ENCODE peak calls at places on chromosomes 13 and 19, in four cellular contexts. One of them, this sample, is unnamed.
A peak's percentile ranks its signal among the peaks of the same experiment; 100 is the strongest.

GRCh38 chr13:50319603-50320296 is 304.5 kb downstream of the KCNRG start:
- DNase-seq in nucleus accumbens: no peak
- DNase-seq in ureter: no peak
- DNase-seq in GF-D8: peak; percentile 95
- DNase-seq in this sample: no peak

GRCh38 chr13:90760639-90761038 is 586.8 kb upstream of the MIR17HG start:
- DNase-seq in GF-D8: no peak
- DNase-seq in ureter: no peak
- DNase-seq in nucleus accumbens: no peak
- DNase-seq in this sample: no peak

GRCh38 chr13:100540621-100541020 is 48.0 kb downstream of the GGACT start:
- DNase-seq in GF-D8: no peak
- DNase-seq in ureter: no peak
- DNase-seq in nucleus accumbens: no peak
- DNase-seq in this sample: no peak

GRCh38 chr13:74575729-74576125 is 441.5 kb upstream of the KLF12 start:
- DNase-seq in ureter: peak; percentile 60
- DNase-seq in nucleus accumbens: peak; percentile 17
- DNase-seq in GF-D8: no peak
- DNase-seq in this sample: peak; percentile 35

GRCh38 chr13:96091164-96091931 is 1.4 kb downstream of the HS6ST3 start:
- DNase-seq in ureter: no peak
- DNase-seq in GF-D8: no peak
- DNase-seq in nucleus accumbens: no peak
- DNase-seq in this sample: no peak

GRCh38 chr13:50393641-50394040 is 378.4 kb downstream of the KCNRG start:
- DNase-seq in ureter: no peak
- DNase-seq in nucleus accumbens: no peak
- DNase-seq in GF-D8: no peak
- DNase-seq in this sample: no peak

GRCh38 chr13:63910406-63910957 is 2494.8 kb upstream of the PCDH20 start:
- DNase-seq in nucleus accumbens: no peak
- DNase-seq in ureter: no peak
- DNase-seq in GF-D8: no peak
- DNase-seq in this sample: no peak

GRCh38 chr13:23160241-23161175 is 20.3 kb upstream of the SGCG start:
- DNase-seq in nucleus accumbens: no peak
- DNase-seq in GF-D8: no peak
- DNase-seq in ureter: no peak
- DNase-seq in this sample: no peak

GRCh38 chr19:23774156-23774971 is 15.7 kb upstream of the ZNF681 start:
- DNase-seq in GF-D8: peak; percentile 43
- DNase-seq in nucleus accumbens: no peak
- DNase-seq in ureter: no peak
- DNase-seq in this sample: no peak

GRCh38 chr19:46546194-46546896 is 50.7 kb upstream of the PNMA8B start:
- DNase-seq in nucleus accumbens: no peak
- DNase-seq in GF-D8: no peak
- DNase-seq in ureter: peak; percentile 70
- DNase-seq in this sample: peak; percentile 77

GRCh38 chr13:24313449-24313848 is 4.1 kb downstream of the C1QTNF9 start:
- DNase-seq in GF-D8: no peak
- DNase-seq in nucleus accumbens: no peak
- DNase-seq in ureter: no peak
- DNase-seq in this sample: no peak

GRCh38 chr13:51644649-51645048 is 60.4 kb downstream of the WDFY2 start:
- DNase-seq in nucleus accumbens: no peak
- DNase-seq in ureter: no peak
- DNase-seq in GF-D8: peak; percentile 46
- DNase-seq in this sample: no peak

GRCh38 chr13:39023316-39023715 is 14.6 kb downstream of the PROSER1 start:
- DNase-seq in ureter: no peak
- DNase-seq in nucleus accumbens: no peak
- DNase-seq in GF-D8: no peak
- DNase-seq in this sample: no peak

GRCh38 chr13:112072531-112073244 is 5.7 kb downstream of the SOX1 start:
- DNase-seq in ureter: no peak
- DNase-seq in GF-D8: no peak
- DNase-seq in nucleus accumbens: no peak
- DNase-seq in this sample: no peak

GRCh38 chr19:3857449-3858003 is 11.3 kb downstream of the ZFR2 start:
- DNase-seq in ureter: no peak
- DNase-seq in nucleus accumbens: no peak
- DNase-seq in GF-D8: no peak
- DNase-seq in this sample: no peak

GRCh38 chr19:41159861-41160260 is 33.2 kb upstream of the CYP2S1 start:
- DNase-seq in GF-D8: peak; percentile 31
- DNase-seq in ureter: no peak
- DNase-seq in nucleus accumbens: no peak
- DNase-seq in this sample: no peak

GRCh38 chr13:48804836-48805601 is 151.3 kb downstream of the CYSLTR2 start:
- DNase-seq in GF-D8: no peak
- DNase-seq in ureter: no peak
- DNase-seq in nucleus accumbens: no peak
- DNase-seq in this sample: no peak

GRCh38 chr13:107348931-107349330 is 781.0 kb upstream of the ARGLU1 start:
- DNase-seq in ureter: no peak
- DNase-seq in nucleus accumbens: no peak
- DNase-seq in GF-D8: no peak
- DNase-seq in this sample: no peak

GRCh38 chr19:16609511-16609910 is 18.5 kb downstream of the MED26 start:
- DNase-seq in GF-D8: no peak
- DNase-seq in ureter: no peak
- DNase-seq in nucleus accumbens: no peak
- DNase-seq in this sample: no peak

GRCh38 chr13:28885191-28885590 is 65.1 kb downstream of the MTUS2 start:
- DNase-seq in GF-D8: no peak
- DNase-seq in nucleus accumbens: no peak
- DNase-seq in ureter: no peak
- DNase-seq in this sample: no peak

GRCh38 chr13:64758520-64758919 is 2471.6 kb downstream of the PCDH9 start:
- DNase-seq in GF-D8: no peak
- DNase-seq in nucleus accumbens: no peak
- DNase-seq in ureter: no peak
- DNase-seq in this sample: no peak

GRCh38 chr19:11066326-11066725 is 22.9 kb upstream of the LDLR start:
- DNase-seq in nucleus accumbens: no peak
- DNase-seq in ureter: no peak
- DNase-seq in GF-D8: no peak
- DNase-seq in this sample: no peak

GRCh38 chr13:99150575-99151370 is 49.9 kb upstream of the UBAC2 start:
- DNase-seq in nucleus accumbens: no peak
- DNase-seq in ureter: peak; percentile 70
- DNase-seq in GF-D8: no peak
- DNase-seq in this sample: no peak

GRCh38 chr19:2042485-2043268 is 8.4 kb downstream of the MKNK2 start:
- DNase-seq in nucleus accumbens: no peak
- DNase-seq in GF-D8: no peak
- DNase-seq in ureter: peak; percentile 65
- DNase-seq in this sample: no peak

GRCh38 chr19:39409886-39410619 is 2.4 kb upstream of the PLEKHG2 start:
- DNase-seq in nucleus accumbens: no peak
- DNase-seq in GF-D8: peak; percentile 62
- DNase-seq in ureter: peak; percentile 88
- DNase-seq in this sample: peak; percentile 75

GRCh38 chr13:46983881-46984280 is 87.0 kb upstream of the HTR2A start:
- DNase-seq in nucleus accumbens: no peak
- DNase-seq in ureter: no peak
- DNase-seq in GF-D8: no peak
- DNase-seq in this sample: no peak

GRCh38 chr19:56110515-56111448 is 10.3 kb downstream of the ZNF787 start:
- DNase-seq in nucleus accumbens: no peak
- DNase-seq in ureter: no peak
- DNase-seq in GF-D8: no peak
- DNase-seq in this sample: peak; percentile 54

GRCh38 chr19:41808663-41809566 is 12.5 kb downstream of the CEACAM3 start:
- DNase-seq in GF-D8: peak; percentile 29
- DNase-seq in ureter: no peak
- DNase-seq in nucleus accumbens: no peak
- DNase-seq in this sample: peak; percentile 54

GRCh38 chr19:41575998-41576397 is at the start of gene CEACAM21:
- DNase-seq in GF-D8: peak; percentile 64
- DNase-seq in nucleus accumbens: no peak
- DNase-seq in ureter: no peak
- DNase-seq in this sample: peak; percentile 72

GRCh38 chr19:2332341-2333026 is 4.0 kb downstream of the SPPL2B start:
- DNase-seq in nucleus accumbens: no peak
- DNase-seq in GF-D8: peak; percentile 89
- DNase-seq in ureter: no peak
- DNase-seq in this sample: no peak

GRCh38 chr19:12936582-12936981 is 1.8 kb upstream of the CALR start:
- DNase-seq in GF-D8: peak; percentile 55
- DNase-seq in ureter: no peak
- DNase-seq in nucleus accumbens: no peak
- DNase-seq in this sample: no peak

GRCh38 chr13:110284809-110285519 is 22.0 kb downstream of the COL4A1 start:
- DNase-seq in nucleus accumbens: no peak
- DNase-seq in GF-D8: no peak
- DNase-seq in ureter: peak; percentile 2
- DNase-seq in this sample: no peak

GRCh38 chr19:33883869-33884519 is 87.3 kb downstream of the KCTD15 start:
- DNase-seq in ureter: no peak
- DNase-seq in GF-D8: no peak
- DNase-seq in nucleus accumbens: no peak
- DNase-seq in this sample: no peak

This sample was measured in lung.